ENCODE peak calls at places on chromosomes 16 and 17, in five cellular contexts. D is cardiac fibroblast, Q is A549, L is IMR-90, B is neural progenitor cell. K is an unnamed sample.

GRCh38 chr17:17667947-17668346 is 13.3 kb upstream of the RAI1 start:
- DNase-seq in D (no peak), Q (no peak), L (no peak), B (no peak), K (no peak)

GRCh38 chr17:60165976-60166375 is 16.2 kb downstream of the CA4 start:
- DNase-seq in D (no peak), Q (no peak), L (no peak), B (no peak), K (no peak)

GRCh38 chr17:66564992-66565465 is 262.6 kb downstream of the PRKCA start:
- DNase-seq in D (peak), Q (no peak), L (peak), B (peak), K (no peak)

GRCh38 chr16:50670476-50670875 is 10.6 kb downstream of the SNX20 start:
- DNase-seq in D (no peak), Q (no peak), L (no peak), B (no peak), K (no peak)

GRCh38 chr17:73343168-73343634 is 31.4 kb upstream of the CDC42EP4 start:
- DNase-seq in D (peak), Q (no peak), L (peak), B (peak), K (peak)

GRCh38 chr16:46961373-46962353 is 11.8 kb downstream of the DNAJA2 start:
- DNase-seq in D (peak), Q (no peak), L (peak), B (no peak), K (no peak)

GRCh38 chr17:49031965-49032928 is 35.1 kb downstream of the IGF2BP1 start:
- DNase-seq in D (peak), Q (peak), L (peak), B (peak), K (peak)

GRCh38 chr16:2808181-2808580 is 8.9 kb upstream of the PRSS21 start:
- DNase-seq in D (no peak), Q (no peak), L (no peak), B (no peak), K (no peak)

GRCh38 chr16:668519-669171 is 713 bp downstream of the RHOT2 start:
- DNase-seq in D (peak), Q (no peak), L (no peak), B (peak), K (no peak)

GRCh38 chr17:79531191-79531590 is 79.7 kb downstream of the RBFOX3 start:
- DNase-seq in D (no peak), Q (no peak), L (no peak), B (no peak), K (no peak)

DNA sequence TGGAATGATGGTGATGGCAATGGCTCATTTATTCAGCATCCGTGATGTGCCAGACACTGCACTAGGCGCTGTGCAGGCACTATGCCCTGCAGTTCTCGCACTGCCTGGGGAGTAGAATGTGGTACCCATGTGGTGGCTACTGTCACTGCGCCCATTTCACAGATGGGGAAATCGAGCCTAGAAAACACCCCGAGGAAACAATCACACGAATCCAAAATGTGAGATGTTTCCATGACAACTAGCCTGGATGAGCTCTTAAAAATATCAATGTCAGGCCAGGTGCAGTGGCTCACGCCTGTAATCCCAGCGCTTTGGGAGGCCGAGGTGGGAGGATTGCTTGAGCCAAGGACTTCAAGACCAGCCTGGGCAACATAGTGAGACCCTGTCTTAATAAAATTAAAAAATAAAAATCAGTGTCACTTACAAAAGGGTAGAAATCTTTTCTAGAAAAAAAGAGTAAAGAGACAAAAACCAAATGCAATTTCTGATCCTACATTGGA is 57.9 kb upstream of the TNRC6A start:
- DNase-seq in D (no peak), Q (no peak), L (no peak), B (no peak), K (no peak)
- H3K4me3 ChIP-seq in D (no peak), Q (no peak), L (no peak), B (no peak), K (no peak)

GRCh38 chr17:50265690-50266306 is 8.5 kb upstream of the TMEM92 start:
- DNase-seq in D (peak), Q (no peak), L (no peak), B (no peak), K (no peak)

GRCh38 chr17:50267074-50267841 is 7.0 kb upstream of the TMEM92 start:
- DNase-seq in D (peak), Q (no peak), L (peak), B (no peak), K (no peak)

GRCh38 chr17:50268040-50268439 is 6.2 kb upstream of the TMEM92 start:
- DNase-seq in D (no peak), Q (no peak), L (no peak), B (no peak), K (no peak)

GRCh38 chr17:50265212-50265611 is 9.1 kb upstream of the TMEM92 start:
- DNase-seq in D (no peak), Q (no peak), L (no peak), B (no peak), K (no peak)

GRCh38 chr17:50266384-50267073 is 7.7 kb upstream of the TMEM92 start:
- DNase-seq in D (peak), Q (peak), L (peak), B (no peak), K (peak)
- H3K4me3 ChIP-seq in D (peak), Q (no peak), L (peak), B (no peak), K (peak)

DNA sequence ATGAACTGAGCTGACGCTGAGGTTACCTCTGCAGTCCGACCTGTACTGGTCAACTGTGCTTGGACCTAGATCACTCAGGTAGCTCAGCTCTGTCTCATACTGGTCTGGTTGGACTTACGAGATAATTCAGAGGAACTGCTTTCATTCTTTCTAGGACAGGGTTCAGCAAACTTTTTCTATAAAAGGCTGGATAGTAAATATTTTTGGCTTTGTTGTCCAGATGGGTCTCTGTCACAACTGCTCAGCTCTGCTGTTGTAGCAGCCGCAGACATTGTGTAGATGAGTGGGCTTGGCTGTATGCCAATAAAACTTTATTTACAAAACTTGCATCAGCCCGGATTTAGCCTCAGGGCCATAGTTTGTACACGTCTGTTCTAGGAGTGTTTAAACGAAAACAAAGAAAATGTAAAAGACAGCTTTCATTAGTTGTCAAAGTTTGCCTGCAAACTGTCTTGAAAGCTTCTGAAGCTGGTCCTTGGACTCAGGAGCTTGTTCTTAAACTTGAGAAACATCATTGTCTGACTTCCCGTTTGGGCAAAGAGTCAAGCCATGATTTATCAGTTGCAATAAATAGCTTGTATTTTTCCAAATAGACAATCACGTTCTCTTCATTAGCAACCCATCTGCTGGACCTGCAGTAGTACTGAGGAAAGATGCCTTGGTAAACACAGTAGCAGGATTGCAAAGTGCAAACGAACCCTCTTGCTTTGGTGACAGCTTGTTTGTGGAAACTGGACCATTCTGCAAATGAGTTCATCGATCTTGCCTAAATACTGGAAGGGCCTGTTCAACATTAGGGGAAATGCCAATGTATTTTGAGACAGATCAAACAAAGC is 253.4 kb downstream of the SNX29 start:
- DNase-seq in D (peak), Q (no peak), L (peak), B (no peak), K (no peak)
- H3K4me3 ChIP-seq in D (no peak), Q (no peak), L (no peak), B (no peak), K (no peak)

DNA sequence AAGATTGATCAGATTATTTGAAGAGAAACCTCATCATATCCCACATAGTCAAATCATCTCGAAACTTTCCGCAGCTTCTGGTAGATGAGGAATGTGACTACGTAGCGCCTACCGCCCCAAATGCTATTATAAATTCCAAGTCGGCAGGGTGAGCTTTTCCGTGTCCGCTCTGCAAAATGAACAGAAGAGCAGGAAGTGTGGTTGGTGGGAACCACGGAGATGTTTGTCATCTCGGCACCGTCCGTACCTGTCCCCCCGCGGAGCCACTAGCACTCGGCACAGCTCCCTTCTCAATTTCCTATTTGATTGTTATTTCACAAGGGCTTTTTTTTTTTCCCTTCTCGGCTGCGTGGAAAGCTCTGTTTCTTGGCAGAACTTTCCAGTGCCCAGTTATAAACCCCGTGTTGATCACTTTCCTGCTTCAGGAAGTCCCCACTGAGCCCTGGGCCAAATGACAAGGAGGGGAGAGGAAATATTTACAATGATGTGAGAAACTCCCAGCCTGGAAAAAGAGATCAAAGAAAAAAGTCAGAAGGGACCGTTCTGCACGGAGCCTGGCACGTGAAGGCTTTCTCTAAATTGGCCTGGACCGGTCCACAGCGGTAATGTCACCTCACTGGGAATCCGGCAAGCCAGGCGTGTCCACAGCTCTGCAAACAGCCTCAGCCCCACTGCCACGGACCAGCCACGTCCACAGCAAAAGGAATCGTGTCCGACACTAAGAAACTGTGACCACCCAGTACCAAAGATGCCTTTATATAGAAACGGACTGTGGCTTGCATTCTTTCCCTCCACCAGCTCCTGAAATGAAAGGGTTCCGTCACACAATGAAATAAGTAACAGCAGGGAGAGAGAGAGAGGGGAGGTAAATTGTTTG is 65.0 kb downstream of the MRM3 start:
- DNase-seq in D (no peak), Q (no peak), L (peak), B (peak), K (no peak)
- H3K4me3 ChIP-seq in D (no peak), Q (no peak), L (no peak), B (no peak), K (no peak)